ENCODE peak calls at places on chromosomes 11 and 22, in four cellular contexts. L is uterus, U is A549, V is prostate gland. R is an unnamed sample.

GRCh38 chr22:48045369-48045768 is 1282.9 kb downstream of the TBC1D22A start:
- DNase-seq in L (no peak), V (no peak), U (no peak), R (no peak)

GRCh38 chr11:91248199-91248807 is 976.3 kb upstream of the FAT3 start:
- DNase-seq in V (no peak), U (peak; percentile 2), L (no peak), R (no peak)

GRCh38 chr11:83051760-83052671 is 19.7 kb downstream of the RAB30 start:
- DNase-seq in V (peak; percentile 78), U (no peak), L (no peak), R (no peak)

GRCh38 chr11:61974766-61975631 is 7.6 kb upstream of the FTH1 start:
- DNase-seq in U (no peak), L (no peak), V (peak; percentile 60), R (peak; percentile 40)

GRCh38 chr22:28369849-28370248 is 309.8 kb downstream of the TTC28 start:
- DNase-seq in L (no peak), U (no peak), V (no peak), R (no peak)

GRCh38 chr11:119204066-119204465 is 2.1 kb upstream of the CBL start:
- DNase-seq in U (no peak), V (no peak), L (no peak), R (peak; percentile 5)

GRCh38 chr11:10451399-10452116 is 3.5 kb upstream of the AMPD3 start:
- DNase-seq in L (no peak), U (no peak), V (no peak), R (peak; percentile 80)

GRCh38 chr11:125005491-125005890 is 51.5 kb downstream of the CCDC15 start:
- DNase-seq in U (no peak), L (no peak), V (no peak), R (no peak)

GRCh38 chr22:29524440-29525191 is 28.9 kb downstream of the THOC5 start:
- DNase-seq in V (peak; percentile 57), L (no peak), U (peak; percentile 28), R (peak; percentile 75)

GRCh38 chr11:124799384-124800225 is 601 bp downstream of the MSANTD2 start:
- DNase-seq in V (peak; percentile 9), U (no peak), L (no peak), R (peak; percentile 90)

GRCh38 chr11:46119352-46120216 is 1.7 kb downstream of the PHF21A start:
- DNase-seq in L (peak; percentile 60), U (no peak), V (peak; percentile 35), R (peak; percentile 86)

GRCh38 chr22:38298312-38299000 is 18.8 kb downstream of the CSNK1E start:
- DNase-seq in U (no peak), L (no peak), V (no peak), R (peak; percentile 74)

GRCh38 chr11:110524227-110524626 is 94.5 kb downstream of the FDX1 start:
- DNase-seq in U (no peak), V (no peak), L (no peak), R (no peak)

GRCh38 chr11:71450507-71450906 is 2.3 kb upstream of the DHCR7 start:
- DNase-seq in L (no peak), U (no peak), V (no peak), R (no peak)

GRCh38 chr11:71447791-71448256 is 369 bp downstream of the DHCR7 start:
- DNase-seq in L (no peak), V (no peak), U (peak; percentile 33), R (peak; percentile 93)

GRCh38 chr11:71449596-71449995 is 1.4 kb upstream of the DHCR7 start:
- DNase-seq in L (no peak), U (no peak), V (no peak), R (no peak)

GRCh38 chr11:71446942-71447688 is 1.1 kb downstream of the DHCR7 start:
- DNase-seq in V (peak; percentile 60), U (no peak), L (no peak), R (no peak)

DNA sequence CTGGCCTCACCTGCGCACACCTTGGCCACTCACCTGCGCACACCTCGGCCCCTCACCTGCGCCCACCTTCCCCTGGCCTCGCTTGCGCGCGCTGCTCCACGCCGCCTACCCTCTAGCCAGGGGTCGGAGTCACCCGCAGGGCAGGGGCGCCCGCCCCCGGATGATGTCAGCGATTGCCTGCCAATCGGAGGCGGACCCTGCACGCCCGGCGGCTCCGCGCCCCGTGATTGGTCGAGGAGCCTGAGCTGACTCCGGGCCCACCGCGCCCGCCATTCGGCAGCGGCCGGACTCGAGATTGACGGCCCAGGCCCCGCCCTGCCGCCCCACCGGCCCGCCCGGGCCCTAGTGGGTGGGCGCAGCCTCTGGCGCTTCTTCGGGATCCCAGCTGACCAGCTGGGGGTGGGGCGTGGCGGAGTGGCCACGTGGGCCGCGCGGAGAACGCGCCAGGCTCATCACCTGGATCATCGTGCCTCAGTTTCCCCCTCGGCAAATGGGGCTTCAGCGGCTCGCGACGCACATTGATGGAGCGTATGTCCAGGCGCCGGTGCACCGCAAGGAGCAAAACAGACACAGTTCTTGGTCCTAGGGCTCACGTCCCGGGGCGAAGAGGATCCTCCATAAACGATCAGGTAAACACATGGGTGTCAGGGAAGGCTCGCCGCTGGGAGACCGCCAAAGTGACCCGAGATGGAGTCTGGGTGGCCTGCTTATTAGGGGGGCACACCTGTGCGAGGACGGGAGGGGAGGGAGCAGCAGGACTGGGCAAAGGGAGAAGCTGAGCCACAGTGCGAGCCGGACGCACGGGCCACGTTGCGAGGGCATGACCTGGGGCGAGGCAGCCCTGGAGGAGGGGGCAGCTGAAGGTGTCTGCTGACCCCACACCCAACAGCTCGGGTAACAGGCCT is at the start of gene DHCR7:
- DNase-seq in L (peak; percentile 94), U (peak; percentile 96), V (peak; percentile 94), R (peak; percentile 99)
- TF ChIP-seq POLR2A in L (peak; percentile 69), U (peak; percentile 78), V (peak; percentile 55), R (peak; percentile 31)

DNA sequence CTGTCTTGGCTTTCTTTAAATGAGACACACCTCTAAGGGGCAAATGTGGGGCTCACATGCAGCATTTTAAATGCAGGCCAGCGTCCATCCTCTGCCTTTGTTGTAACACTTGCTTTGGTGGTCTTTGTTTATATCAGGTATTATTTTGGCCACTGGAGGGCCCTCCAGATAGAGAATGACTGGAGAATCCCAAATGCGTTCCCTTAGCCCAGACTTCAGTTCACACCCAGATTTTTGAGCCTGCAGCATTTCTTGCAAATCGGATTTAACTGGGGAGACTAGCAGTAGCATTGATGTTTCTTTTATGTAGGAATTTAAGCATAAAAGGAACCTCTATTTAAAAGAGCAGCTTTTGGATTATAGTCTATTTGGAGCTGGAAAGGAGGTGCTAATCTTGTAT is 200.2 kb upstream of the SORL1-AS1 start:
- DNase-seq in U (no peak), L (no peak), V (no peak), R (no peak)
- TF ChIP-seq CTCF in U (no peak), L (peak; percentile 54), V (peak; percentile 19), R (no peak)

GRCh38 chr11:33258631-33259184 is 1.5 kb downstream of the HIPK3 start:
- DNase-seq in L (no peak), V (peak; percentile 53), U (no peak), R (no peak)

GRCh38 chr11:33257897-33258630 is 883 bp downstream of the HIPK3 start:
- DNase-seq in U (peak; percentile 48), L (peak; percentile 92), V (peak; percentile 85), R (peak; percentile 95)

GRCh38 chr11:33256031-33256807 is 962 bp upstream of the HIPK3 start:
- DNase-seq in V (no peak), L (no peak), U (peak; percentile 8), R (no peak)

GRCh38 chr11:33257160-33257896 is at the start of gene HIPK3:
- DNase-seq in U (peak; percentile 77), L (peak; percentile 78), V (peak; percentile 75), R (peak; percentile 98)

GRCh38 chr11:33256808-33257159 is 397 bp upstream of the HIPK3 start:
- DNase-seq in V (no peak), L (no peak), U (no peak), R (no peak)
- TF ChIP-seq POLR2A in V (no peak), L (no peak), U (no peak), R (no peak)

DNA sequence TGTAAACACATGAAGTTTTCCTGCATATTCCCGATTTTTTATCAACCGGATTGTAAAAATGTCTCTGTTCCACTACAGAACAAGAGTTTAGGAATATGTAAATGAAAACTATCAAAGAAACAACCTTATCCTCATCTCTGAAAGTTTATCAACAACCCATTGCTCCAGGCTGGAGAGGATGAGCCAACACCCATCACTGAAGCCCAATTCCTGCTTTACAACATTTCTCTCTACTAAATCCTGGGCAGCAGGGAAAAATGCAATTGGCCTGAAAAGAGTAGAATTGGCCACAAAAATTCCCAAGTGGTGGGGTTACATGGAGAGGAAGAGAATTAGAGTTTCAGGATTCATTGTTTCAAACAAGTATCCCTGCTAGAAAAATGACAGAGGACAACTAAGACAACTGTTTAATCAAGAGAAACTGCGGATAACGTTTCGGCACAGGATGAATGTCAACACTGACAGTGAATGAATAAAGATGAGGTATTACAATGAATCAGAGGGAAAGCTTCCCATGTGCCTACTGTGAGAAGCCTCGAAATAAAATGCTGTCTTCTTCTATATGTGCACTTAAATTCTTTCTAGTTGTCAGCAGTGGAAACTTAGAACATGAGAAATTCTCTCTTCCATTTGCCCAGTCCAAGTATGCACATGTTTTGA is 317.3 kb upstream of the ANO3 start:
- DNase-seq in U (no peak), V (no peak), L (no peak), R (no peak)
- TF ChIP-seq CTCF in U (no peak), V (no peak), L (no peak), R (no peak)

DNA sequence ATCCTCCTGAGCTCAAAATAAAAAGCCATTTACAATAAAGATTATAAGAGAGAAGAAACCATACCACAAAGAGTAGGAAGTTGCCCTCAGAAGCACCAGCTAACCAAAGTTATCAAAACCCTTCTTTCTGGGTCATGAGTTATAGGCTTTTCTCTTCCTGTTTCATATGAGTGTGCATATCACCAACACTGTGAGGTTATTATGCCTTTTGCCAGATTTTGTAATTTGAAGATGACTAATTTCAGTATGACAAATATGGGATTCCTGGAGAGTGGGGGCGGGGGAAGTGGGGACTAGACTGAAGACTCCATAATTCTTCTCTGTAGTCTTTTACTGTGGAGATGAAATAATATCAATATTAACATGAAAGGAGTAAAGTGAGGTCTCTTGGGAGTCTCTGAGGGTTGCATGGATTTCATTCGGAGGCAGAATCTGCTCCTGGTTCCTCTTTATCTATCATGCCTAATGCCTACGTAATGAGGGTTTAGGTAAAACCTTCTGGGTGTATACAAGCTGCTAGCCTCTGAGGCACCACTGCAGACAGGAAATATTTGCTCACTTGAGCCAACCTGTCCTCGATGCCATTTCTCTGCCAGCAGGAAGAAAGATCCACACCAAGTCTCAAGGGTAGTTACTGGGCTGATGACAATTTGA is 2.1 kb downstream of the LPXN start:
- DNase-seq in U (peak; percentile 24), V (peak; percentile 50), L (peak; percentile 69), R (no peak)
- TF ChIP-seq POLR2A in U (no peak), V (no peak), L (no peak), R (no peak)

DNA sequence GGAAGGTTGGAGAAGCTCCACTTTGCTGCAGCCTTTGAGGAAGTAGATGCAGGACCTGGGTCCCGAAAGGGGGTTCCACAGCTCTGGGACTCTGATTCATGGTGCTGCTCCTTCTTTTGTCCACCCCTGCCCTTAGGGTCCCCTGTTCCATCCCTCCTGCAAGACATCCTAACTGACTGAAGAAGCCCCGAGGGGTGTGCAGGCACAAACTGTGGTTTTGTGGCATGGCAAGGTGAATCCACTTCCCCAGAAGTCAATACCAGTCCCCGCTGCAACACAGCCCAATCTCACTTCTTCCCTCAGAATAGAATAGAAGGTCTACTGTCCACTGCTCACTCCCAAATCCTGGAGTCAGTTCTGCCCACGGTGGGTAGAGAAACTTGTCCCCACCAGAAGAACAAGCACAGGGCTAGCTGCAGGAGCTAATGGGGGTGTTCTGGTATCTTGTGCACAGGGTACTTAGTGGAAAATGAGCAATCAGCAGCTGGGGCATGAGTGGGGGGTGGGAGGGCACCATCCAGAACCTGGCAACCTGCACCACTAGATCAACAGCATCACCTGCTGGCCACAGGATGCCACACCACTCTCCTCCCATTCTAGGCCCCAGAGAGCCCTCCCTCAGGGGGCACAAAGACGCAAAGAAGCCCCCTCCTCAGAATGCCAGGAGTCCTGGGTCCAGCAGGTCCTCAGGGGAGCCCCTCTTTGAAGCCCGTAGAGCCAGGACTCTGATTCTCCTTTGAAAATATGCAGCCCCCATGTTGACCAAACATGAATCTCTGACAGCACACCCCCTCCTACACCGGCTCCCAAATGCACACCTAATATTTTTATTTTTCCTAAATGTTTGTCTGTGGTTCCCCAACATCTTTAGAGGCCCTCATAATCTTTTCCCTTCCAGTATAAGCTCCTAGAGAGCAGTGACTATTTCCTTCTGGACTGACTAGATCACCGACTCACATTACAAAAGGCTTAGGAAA is 14.1 kb downstream of the SPATA19 start:
- DNase-seq in U (no peak), V (no peak), L (no peak), R (no peak)
- TF ChIP-seq CTCF in U (no peak), V (no peak), L (no peak), R (peak; percentile 35)